ENCODE peak calls at places on chromosomes 5 and 9, in six cellular contexts. E is caudate nucleus; Q is PC-3; T is CD8-positive, alpha-beta T cell; A is endothelial cell of umbilical vein; B is naive thymus-derived CD4-positive, alpha-beta T cell. W is an unnamed sample.

GRCh38 chr5:72063219-72063819 is 44.0 kb upstream of the MAP1B start:
- DNase-seq in B (no peak), E (no peak), A (peak; percentile 36), Q (peak; percentile 33), T (no peak), W (no peak)

GRCh38 chr9:91302831-91303230 is 58.9 kb downstream of the AUH start:
- DNase-seq in T (no peak), E (no peak), Q (peak; percentile 89), B (no peak), A (peak; percentile 76), W (peak; percentile 67)

GRCh38 chr9:93252781-93253530 is 69.0 kb downstream of the WNK2 start:
- DNase-seq in T (no peak), A (no peak), B (no peak), E (no peak), Q (no peak), W (no peak)

GRCh38 chr5:87231037-87231808 is 36.5 kb upstream of the RASA1 start:
- DNase-seq in B (no peak), A (no peak), E (no peak), Q (peak; percentile 35), T (no peak), W (no peak)

GRCh38 chr9:128636024-128636390 is 20.6 kb downstream of the DYNC2I2 start:
- DNase-seq in E (no peak), T (no peak), B (no peak), A (no peak), Q (peak; percentile 74), W (peak; percentile 86)

GRCh38 chr5:113276001-113276400 is 158.8 kb downstream of the TSSK1B start:
- DNase-seq in E (no peak), A (no peak), T (no peak), B (no peak), Q (no peak), W (no peak)

GRCh38 chr5:5497132-5497748 is 74.8 kb downstream of the ICE1 start:
- DNase-seq in Q (peak; percentile 72), E (peak; percentile 15), B (peak; percentile 33), T (no peak), A (peak; percentile 37), W (peak; percentile 29)

GRCh38 chr5:112957970-112958773 is 18.4 kb upstream of the DCP2 start:
- DNase-seq in B (no peak), E (no peak), Q (peak; percentile 96), A (peak; percentile 96), T (no peak), W (peak; percentile 43)

GRCh38 chr5:9951861-9952260 is 297.8 kb downstream of the ATPSCKMT start:
- DNase-seq in E (no peak), B (no peak), Q (no peak), A (no peak), T (no peak), W (no peak)

DNA sequence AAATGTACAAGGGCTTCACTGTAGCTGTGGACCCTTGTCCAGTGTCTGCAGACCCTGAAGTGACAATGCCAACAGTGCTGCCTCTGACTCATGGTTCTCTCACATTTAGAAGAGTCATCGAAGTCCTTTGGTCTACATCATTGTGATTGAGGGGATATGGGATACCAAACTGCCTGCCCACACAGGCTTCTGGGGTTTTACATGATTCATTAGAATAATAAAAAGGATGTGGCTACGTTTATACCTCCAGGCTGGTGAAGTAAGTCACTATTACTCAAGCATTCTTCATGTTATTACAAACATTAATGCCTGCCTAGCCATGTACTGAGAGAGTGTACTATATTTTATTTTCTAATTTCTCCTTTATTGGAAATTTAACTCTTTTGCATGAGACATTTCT is 365.7 kb downstream of the SPATA31D1 start:
- DNase-seq in A (no peak), Q (peak; percentile 83), T (no peak), B (no peak), E (no peak), W (no peak)
- H3K27ac ChIP-seq in A (no peak overlapping the region), Q (peak overlapping the region; percentile 72), T (no peak overlapping the region), B (no peak overlapping the region), E (no peak overlapping the region), W (no peak overlapping the region)

DNA sequence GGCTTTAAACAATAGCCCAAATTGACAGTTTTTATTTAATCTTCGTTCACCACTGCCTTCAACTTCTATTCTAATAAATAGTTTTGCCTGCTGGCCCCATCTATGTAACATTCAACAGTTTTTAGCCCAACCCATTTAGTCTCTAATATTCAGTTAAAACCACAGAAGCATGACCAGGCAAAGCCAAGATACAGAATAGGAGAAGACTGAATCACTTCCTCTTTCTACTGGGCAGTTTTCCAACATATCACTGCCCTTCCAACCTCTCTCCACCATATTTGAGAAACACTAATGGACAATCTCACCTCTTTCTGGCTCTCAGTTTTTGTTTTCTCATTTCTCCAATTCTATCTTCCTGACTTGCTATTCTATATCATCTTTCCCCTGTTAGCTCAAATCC is 352.9 kb downstream of the DNAH5 start:
- DNase-seq in A (peak; percentile 80), T (no peak), E (no peak), B (no peak), Q (peak; percentile 91), W (peak; percentile 31)
- H3K27ac ChIP-seq in A (no peak overlapping the region), T (no peak overlapping the region), E (no peak overlapping the region), B (no peak overlapping the region), Q (peak overlapping the region; percentile 11), W (no peak overlapping the region)

DNA sequence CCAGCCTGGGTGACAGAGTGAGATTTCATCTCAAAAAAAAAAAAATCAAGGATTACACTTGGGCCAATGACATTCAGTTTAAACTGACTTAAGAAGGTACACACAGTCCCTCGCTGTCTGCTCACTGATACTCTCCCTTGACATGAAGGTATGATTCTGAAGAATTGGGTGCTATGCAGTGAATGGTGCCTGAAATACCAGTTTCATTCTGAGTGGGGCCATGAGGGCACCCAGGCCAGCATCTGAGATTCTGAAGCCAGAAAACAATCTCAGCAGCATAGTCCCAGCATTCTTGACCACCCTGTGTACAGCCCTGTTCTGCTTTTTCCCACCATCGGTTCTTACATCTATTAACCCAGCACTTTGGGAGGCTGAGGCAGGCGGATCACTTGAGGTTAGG is 7.8 kb upstream of the ZNF354B start:
- DNase-seq in T (no peak), Q (no peak), B (no peak), E (no peak), A (no peak), W (no peak)
- H3K27ac ChIP-seq in T (no peak overlapping the region), Q (no peak overlapping the region), B (no peak overlapping the region), E (no peak overlapping the region), A (no peak overlapping the region), W (no peak overlapping the region)

GRCh38 chr5:173497685-173498084 is 118.8 kb downstream of the BOD1 start:
- DNase-seq in T (no peak), E (no peak), Q (no peak), B (no peak), A (no peak), W (no peak)

GRCh38 chr5:173499471-173500212 is 116.8 kb downstream of the BOD1 start:
- DNase-seq in E (no peak), Q (no peak), T (no peak), B (no peak), A (no peak), W (no peak)

GRCh38 chr5:173498871-173499470 is 117.5 kb downstream of the BOD1 start:
- DNase-seq in T (no peak), Q (no peak), B (no peak), E (no peak), A (no peak), W (no peak)

GRCh38 chr5:173496883-173497255 is 119.6 kb downstream of the BOD1 start:
- DNase-seq in E (no peak), B (no peak), A (no peak), T (no peak), Q (no peak), W (no peak)

GRCh38 chr5:173498286-173498685 is 118.2 kb downstream of the BOD1 start:
- DNase-seq in B (no peak), T (no peak), E (no peak), Q (no peak), A (no peak), W (no peak)
- H3K27ac ChIP-seq in B (no peak overlapping the region), T (no peak overlapping the region), E (no peak overlapping the region), Q (no peak overlapping the region), A (no peak overlapping the region), W (no peak overlapping the region)

GRCh38 chr9:109072133-109072692 is 47.5 kb downstream of the TMEM245 start:
- DNase-seq in T (no peak), E (no peak), A (no peak), Q (no peak), B (no peak), W (peak; percentile 47)
- H3K27ac ChIP-seq in T (no peak overlapping the region), E (no peak overlapping the region), A (no peak overlapping the region), Q (no peak overlapping the region), B (no peak overlapping the region), W (no peak overlapping the region)

GRCh38 chr9:98078895-98079294 is 22.4 kb downstream of the NANS start:
- DNase-seq in B (no peak), A (no peak), E (no peak), T (no peak), Q (no peak), W (no peak)

GRCh38 chr9:98070704-98071103 is 14.2 kb downstream of the NANS start:
- DNase-seq in E (no peak), B (no peak), T (no peak), A (no peak), Q (no peak), W (no peak)

GRCh38 chr9:98075332-98075805 is 18.8 kb downstream of the NANS start:
- DNase-seq in A (peak; percentile 33), E (no peak), B (no peak), Q (peak; percentile 37), T (no peak), W (peak; percentile 30)

GRCh38 chr9:98071737-98072136 is 15.2 kb downstream of the NANS start:
- DNase-seq in A (no peak), Q (no peak), T (no peak), E (no peak), B (no peak), W (peak; percentile 74)

DNA sequence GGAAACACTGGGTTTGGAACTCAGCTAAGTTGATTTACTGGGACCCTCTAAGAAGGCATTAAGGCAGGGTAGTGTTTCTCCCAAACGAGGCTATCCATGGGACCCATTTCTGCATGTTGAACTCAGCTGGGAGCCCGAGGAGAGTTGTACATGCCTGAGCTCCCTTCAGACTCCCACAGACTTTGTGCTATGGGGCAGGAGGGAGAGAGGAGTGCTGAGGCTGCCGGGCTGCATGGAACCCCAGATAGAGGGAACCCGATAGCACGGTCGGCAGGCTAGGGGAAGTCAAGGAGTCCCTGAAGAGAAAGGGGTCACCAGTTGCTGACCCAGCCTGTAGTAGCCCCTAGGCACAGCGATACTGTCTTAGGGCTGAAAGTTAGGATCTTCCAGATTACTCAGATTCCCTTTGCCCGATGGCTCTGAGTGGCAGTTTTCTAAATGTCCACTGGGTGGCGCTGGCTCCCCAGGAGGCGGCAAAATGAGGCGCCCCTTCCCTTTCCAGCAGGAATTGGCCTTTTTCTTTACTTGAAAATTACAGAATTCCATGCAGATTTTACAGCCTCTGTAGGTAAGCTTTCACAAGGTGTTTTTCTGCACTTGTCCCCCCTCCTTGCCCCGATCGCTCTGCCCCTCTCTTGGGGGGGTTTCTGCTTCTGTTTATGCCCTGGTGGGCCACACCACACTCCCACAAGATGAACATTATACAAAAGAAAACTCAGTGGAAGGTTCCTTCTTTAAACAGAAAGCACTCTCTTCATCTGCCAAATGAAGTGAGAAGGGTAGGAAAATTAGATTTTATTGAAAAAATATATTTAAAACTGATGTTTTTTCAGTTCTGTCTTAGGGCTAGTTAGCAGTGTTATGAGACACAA is 17.8 kb downstream of the NANS start:
- DNase-seq in Q (peak; percentile 70), A (peak; percentile 64), E (peak; percentile 40), B (peak; percentile 68), T (peak; percentile 85), W (peak; percentile 64)
- H3K27ac ChIP-seq in Q (no peak overlapping the region), A (no peak overlapping the region), E (no peak overlapping the region), B (peak overlapping the region; percentile 81), T (peak overlapping the region; percentile 54), W (peak overlapping the region; percentile 47)

GRCh38 chr9:126151031-126151670 is 175.5 kb upstream of the MVB12B start:
- DNase-seq in A (no peak), E (no peak), T (peak; percentile 27), Q (no peak), B (no peak), W (peak; percentile 49)
- H3K27ac ChIP-seq in A (no peak overlapping the region), E (no peak overlapping the region), T (no peak overlapping the region), Q (no peak overlapping the region), B (no peak overlapping the region), W (no peak overlapping the region)

W was measured in small intestine.